ENCODE peak calls at places on chromosome 12, in five cellular contexts. K is CD4-positive, alpha-beta T cell; P is H9; V is psoas muscle; T is lower lobe of right lung. S is an unnamed sample.

GRCh38 chr12:122308811-122309210 is 42.5 kb upstream of the VPS33A start:
- DNase-seq in T (no peak), V (no peak), K (no peak), P (no peak), S (no peak)

GRCh38 chr12:88339254-88339949 is 197.3 kb downstream of the TMTC3 start:
- DNase-seq in P (no peak), T (no peak), K (no peak), V (no peak), S (peak)

GRCh38 chr12:68042212-68042699 is 53.0 kb downstream of the IFNG-AS1 start:
- DNase-seq in K (no peak), T (no peak), V (no peak), P (no peak), S (peak)

GRCh38 chr12:121894633-121895032 is 6.0 kb downstream of the PSMD9 start:
- DNase-seq in T (no peak), K (no peak), P (peak), V (no peak), S (no peak)

GRCh38 chr12:57692500-57692899 is 1.4 kb upstream of the OS9 start:
- DNase-seq in T (no peak), K (no peak), P (no peak), V (no peak), S (no peak)

GRCh38 chr12:66823857-66824570 is 145.1 kb upstream of the GRIP1 start:
- DNase-seq in K (no peak), P (no peak), V (no peak), T (no peak), S (peak)

GRCh38 chr12:59626382-59626781 is 30.6 kb downstream of the SLC16A7 start:
- DNase-seq in P (no peak), V (no peak), K (no peak), T (no peak), S (peak)

GRCh38 chr12:25436206-25436912 is 116.7 kb downstream of the LMNTD1 start:
- DNase-seq in K (no peak), P (peak), V (no peak), T (no peak), S (no peak)

GRCh38 chr12:77615331-77615730 is 215.4 kb upstream of the NAV3 start:
- DNase-seq in V (no peak), P (peak), T (no peak), K (no peak), S (no peak)

GRCh38 chr12:87814625-87815024 is 214.6 kb downstream of the C12orf50 start:
- DNase-seq in V (no peak), T (no peak), P (no peak), K (no peak), S (no peak)

GRCh38 chr12:45989857-45990467 is 412 bp downstream of the SCAF11 start:
- DNase-seq in V (peak), K (peak), P (peak), T (peak), S (no peak)

GRCh38 chr12:87428701-87429277 is 600.4 kb downstream of the C12orf50 start:
- DNase-seq in V (no peak), P (no peak), T (no peak), K (no peak), S (peak)

GRCh38 chr12:132747395-132747794 is 14.2 kb downstream of the ANKLE2 start:
- DNase-seq in V (no peak), P (no peak), T (peak), K (no peak), S (no peak)

GRCh38 chr12:7060353-7060954 is at the start of gene C1S:
- DNase-seq in K (no peak), P (peak), T (peak), V (peak), S (no peak)

GRCh38 chr12:128408669-128409068 is 141.7 kb downstream of the TMEM132C start:
- DNase-seq in K (no peak), V (no peak), T (no peak), P (no peak), S (no peak)

GRCh38 chr12:58750484-58750883 is 169.8 kb downstream of the LRIG3 start:
- DNase-seq in P (no peak), K (no peak), V (no peak), T (no peak), S (peak)

DNA sequence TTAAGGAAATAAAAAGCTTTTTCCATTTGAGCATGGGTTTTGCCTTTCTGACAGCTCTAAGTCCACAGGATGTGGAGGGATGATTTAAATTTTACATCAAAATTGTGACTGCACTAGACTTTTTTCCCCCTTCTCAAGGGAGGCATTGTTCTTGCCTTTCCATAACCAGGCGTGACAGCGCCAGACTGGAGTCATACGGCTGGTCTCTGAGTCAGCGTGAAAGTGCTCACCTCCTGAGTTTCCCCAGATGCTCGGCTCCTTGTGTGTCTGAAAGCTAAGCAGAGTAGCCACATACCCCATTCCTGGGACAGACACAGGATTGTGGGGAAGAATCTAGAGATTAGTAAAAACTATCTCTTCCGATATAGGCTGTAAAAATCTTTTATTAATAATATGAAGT is 43.1 kb downstream of the SOX5 start:
- DNase-seq in K (no peak), T (no peak), V (no peak), P (peak), S (no peak)
- H3K27ac ChIP-seq in K (no peak), T (no peak), V (no peak), P (no peak), S (no peak)

GRCh38 chr12:75713434-75713833 is 202.0 kb upstream of the KRR1 start:
- DNase-seq in T (no peak), P (no peak), V (no peak), K (no peak), S (no peak)
- H3K27ac ChIP-seq in T (no peak), P (no peak), V (no peak), K (no peak), S (peak)

GRCh38 chr12:9120487-9121184 is 4.9 kb upstream of the A2M start:
- DNase-seq in T (no peak), K (no peak), P (no peak), V (no peak), S (no peak)

GRCh38 chr12:9122166-9122609 is 6.5 kb upstream of the A2M start:
- DNase-seq in T (no peak), K (no peak), P (no peak), V (no peak), S (no peak)

GRCh38 chr12:9124346-9125031 is 8.8 kb upstream of the A2M start:
- DNase-seq in P (peak), K (no peak), T (no peak), V (no peak), S (no peak)

GRCh38 chr12:9127484-9127883 is 11.8 kb upstream of the A2M start:
- DNase-seq in T (no peak), P (no peak), V (no peak), K (no peak), S (no peak)

GRCh38 chr12:9123741-9124140 is 8.0 kb upstream of the A2M start:
- DNase-seq in T (no peak), P (no peak), K (no peak), V (no peak), S (no peak)
- H3K27ac ChIP-seq in T (peak), P (no peak), K (no peak), V (peak), S (no peak)

GRCh38 chr12:113186033-113186365 is 478 bp downstream of the RITA1 start:
- DNase-seq in V (no peak), T (no peak), P (no peak), K (no peak), S (no peak)

GRCh38 chr12:113185180-113186032 is at the start of the genes DDX54 and RITA1:
- DNase-seq in V (peak), T (peak), P (peak), K (peak), S (no peak)

GRCh38 chr12:113184900-113185179 is 438 bp downstream of the DDX54 start:
- DNase-seq in V (peak), K (peak), T (peak), P (peak), S (peak)

GRCh38 chr12:113183030-113183589 is 2.2 kb downstream of the DDX54 start:
- DNase-seq in V (no peak), P (no peak), T (no peak), K (no peak), S (no peak)

DNA sequence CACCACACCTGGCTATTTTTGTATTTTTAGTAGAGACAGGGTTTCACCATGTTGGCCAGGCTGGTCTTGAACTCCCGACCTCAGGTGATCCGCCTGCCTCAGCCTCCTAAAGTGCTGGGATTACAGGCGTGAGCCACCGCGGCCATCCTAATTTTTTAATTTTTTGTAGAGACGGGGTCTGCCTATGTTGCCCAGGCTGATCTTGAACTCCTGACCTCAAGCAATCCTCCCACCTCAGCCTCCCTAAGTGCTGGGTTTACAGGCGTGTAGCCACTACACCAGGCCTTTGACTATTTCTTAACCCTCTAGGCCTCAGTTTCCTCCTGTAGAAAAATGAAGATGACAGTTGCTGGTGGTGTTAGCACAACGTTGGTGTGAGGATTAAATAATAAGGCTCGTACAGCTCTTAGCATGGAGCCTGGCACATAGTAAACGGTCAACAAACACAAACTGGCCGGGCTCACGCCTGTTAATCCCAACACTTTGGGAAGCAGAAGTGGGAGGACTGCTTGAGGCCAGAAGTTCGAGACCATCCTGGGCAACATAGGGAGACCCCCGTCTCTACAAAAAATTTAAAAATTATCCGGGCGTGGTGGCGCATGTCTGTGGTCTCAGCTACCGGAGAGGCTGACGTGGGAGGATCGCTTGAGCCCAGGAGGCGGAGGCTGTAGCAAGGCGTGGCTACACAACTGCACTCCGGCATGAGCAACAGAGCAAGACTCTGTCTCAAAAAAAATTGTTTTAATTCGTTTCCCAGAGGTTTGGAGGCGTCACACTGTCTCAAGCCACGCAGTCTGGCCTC is 979 bp downstream of the DDX54 start:
- DNase-seq in T (peak), V (peak), K (no peak), P (no peak), S (no peak)
- H3K27ac ChIP-seq in T (peak), V (peak), K (peak), P (no peak), S (peak)

GRCh38 chr12:51208016-51208660 is 9.7 kb downstream of the POU6F1 start:
- DNase-seq in V (no peak), T (peak), K (no peak), P (no peak), S (no peak)

GRCh38 chr12:51200806-51201205 is 17.1 kb downstream of the POU6F1 start:
- DNase-seq in V (no peak), P (no peak), K (no peak), T (no peak), S (no peak)

GRCh38 chr12:51202650-51203198 is 15.1 kb downstream of the POU6F1 start:
- DNase-seq in K (no peak), P (no peak), V (no peak), T (no peak), S (no peak)

GRCh38 chr12:51209259-51209658 is 8.6 kb downstream of the POU6F1 start:
- DNase-seq in K (no peak), T (no peak), P (no peak), V (no peak), S (no peak)

DNA sequence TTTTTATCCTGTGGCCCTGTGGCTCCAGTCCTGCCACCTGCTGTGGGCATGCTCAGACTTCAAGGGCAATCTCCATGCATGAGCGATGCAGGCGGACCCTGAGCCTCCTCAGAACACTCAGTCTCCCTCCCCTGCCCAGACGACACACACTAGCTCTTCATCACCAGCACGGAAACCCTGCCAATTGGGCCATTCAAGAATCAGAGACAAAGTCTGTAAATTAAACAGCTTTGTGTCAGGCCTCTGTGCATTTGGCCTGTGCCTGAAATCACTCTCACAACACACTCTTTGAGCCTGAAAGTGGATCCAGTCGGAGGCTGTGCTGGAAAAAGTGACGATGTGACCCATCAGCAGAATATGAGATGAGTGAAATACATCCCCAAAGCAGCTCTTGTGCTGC is 12.5 kb downstream of the POU6F1 start:
- DNase-seq in P (no peak), V (no peak), T (peak), K (no peak), S (no peak)
- H3K27ac ChIP-seq in P (no peak), V (no peak), T (no peak), K (no peak), S (no peak)

DNA sequence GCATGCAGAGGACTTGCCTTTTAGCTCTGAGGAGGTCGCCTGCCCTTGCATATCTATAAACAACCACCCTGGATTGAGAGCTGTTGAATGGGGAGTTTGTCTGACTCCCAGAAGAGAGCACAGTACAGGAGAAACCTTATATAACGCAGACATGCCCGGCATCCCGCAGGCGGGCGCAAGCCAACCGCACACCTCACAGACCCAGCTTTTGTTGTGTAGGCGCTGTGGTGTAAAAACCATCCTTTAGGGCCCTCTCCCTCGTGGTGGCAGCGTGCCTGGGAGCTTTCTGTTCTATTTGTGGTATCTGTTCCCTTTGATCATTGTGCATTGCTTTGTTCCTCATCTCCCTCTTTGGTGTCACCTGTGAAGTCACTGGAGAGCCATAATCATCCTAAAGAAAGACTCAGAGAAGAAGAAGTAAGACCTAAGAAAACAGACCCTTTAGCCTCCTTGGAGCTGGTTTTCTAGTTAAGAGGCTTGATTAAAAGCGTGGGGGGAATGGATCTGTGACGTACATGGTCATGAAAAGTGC is 77.7 kb downstream of the ETV6 start:
- DNase-seq in V (no peak), P (no peak), T (no peak), K (peak), S (no peak)
- H3K27ac ChIP-seq in V (no peak), P (no peak), T (no peak), K (no peak), S (no peak)